ENCODE peak calls at places on chromosomes 1 and 21, in seven cellular contexts. P is BE2C, E is T-cell, F is kidney tubule cell, R is left kidney, Y is HAP-1, A is OCI-LY7. B is an unnamed sample.

GRCh38 chr1:11790880-11791715 is 14.7 kb downstream of the MTHFR start:
- DNase-seq in P (no peak), R (no peak), E (no peak), F (peak), Y (no peak), A (no peak), B (no peak)

GRCh38 chr1:44015206-44015605 is 16.1 kb downstream of the SLC6A9 start:
- DNase-seq in Y (no peak), F (no peak), P (no peak), E (no peak), R (no peak), A (no peak), B (no peak)

GRCh38 chr1:71785470-71785869 is 496.9 kb downstream of the NEGR1 start:
- DNase-seq in A (no peak), P (no peak), E (no peak), R (peak), Y (no peak), F (peak), B (peak)

GRCh38 chr21:35400233-35400939 is 351.3 kb upstream of the RUNX1 start:
- DNase-seq in E (peak), Y (peak), P (no peak), F (peak), R (peak), A (peak), B (peak)

GRCh38 chr1:72483958-72484357 is 201.6 kb upstream of the NEGR1 start:
- DNase-seq in Y (no peak), F (no peak), P (no peak), A (no peak), R (no peak), E (no peak), B (no peak)

GRCh38 chr21:41767606-41768370 is 936 bp upstream of the RIPK4 start:
- DNase-seq in F (peak), P (no peak), A (no peak), R (peak), E (no peak), Y (no peak), B (peak)

GRCh38 chr1:59967141-59967697 is 40.6 kb upstream of the CYP2J2 start:
- DNase-seq in A (no peak), E (no peak), F (peak), P (peak), Y (no peak), R (peak), B (no peak)

GRCh38 chr1:107782192-107782845 is 182.7 kb downstream of the VAV3 start:
- DNase-seq in A (peak), Y (peak), P (peak), R (peak), E (no peak), F (peak), B (peak)

GRCh38 chr1:12113433-12114339 is 50.6 kb downstream of the TNFRSF8 start:
- DNase-seq in E (no peak), Y (no peak), F (no peak), R (no peak), A (no peak), P (no peak), B (no peak)

GRCh38 chr1:112110031-112110430 is 120.6 kb upstream of the KCND3 start:
- DNase-seq in P (no peak), R (no peak), A (no peak), E (no peak), F (peak), Y (no peak), B (no peak)

GRCh38 chr21:44931137-44931500 is 8.7 kb upstream of the SLX9 start:
- DNase-seq in P (no peak), R (peak), F (no peak), Y (no peak), E (no peak), A (peak), B (no peak)

GRCh38 chr1:43834280-43835140 is 99.1 kb upstream of the ARTN start:
- DNase-seq in F (no peak), R (no peak), A (peak), Y (no peak), E (no peak), P (peak), B (no peak)

GRCh38 chr1:109985251-109986053 is 887 bp downstream of the AHCYL1 start:
- DNase-seq in P (no peak), R (peak), A (no peak), Y (no peak), F (no peak), E (no peak), B (no peak)

GRCh38 chr1:67850151-67850551 is 16.9 kb upstream of the GNG12 start:
- DNase-seq in A (peak), Y (peak), P (no peak), E (no peak), F (peak), R (peak), B (peak)

GRCh38 chr1:227883073-227883520 is 64.6 kb downstream of the WNT9A start:
- DNase-seq in P (peak), E (no peak), F (no peak), R (no peak), Y (no peak), A (no peak), B (no peak)

GRCh38 chr1:103101399-103101798 is 6.9 kb downstream of the COL11A1 start:
- DNase-seq in P (no peak), Y (no peak), E (no peak), A (no peak), F (no peak), R (no peak), B (no peak)

GRCh38 chr1:204417231-204417997 is 5.8 kb upstream of the PPP1R15B start:
- DNase-seq in Y (no peak), E (no peak), A (no peak), P (peak), R (peak), F (peak), B (peak)

GRCh38 chr1:158039380-158039779 is 45.9 kb downstream of the KIRREL1 start:
- DNase-seq in E (no peak), F (no peak), A (no peak), R (no peak), Y (no peak), P (no peak), B (no peak)

GRCh38 chr21:44093761-44094160 is 13.4 kb upstream of the PWP2 start:
- DNase-seq in P (no peak), Y (no peak), R (no peak), F (no peak), E (no peak), A (no peak), B (no peak)

GRCh38 chr1:168504064-168504837 is 39.5 kb downstream of the XCL2 start:
- DNase-seq in E (no peak), A (no peak), R (no peak), P (no peak), F (peak), Y (no peak), B (no peak)

GRCh38 chr1:62337785-62338631 is 18.8 kb upstream of the KANK4 start:
- DNase-seq in A (no peak), P (no peak), Y (peak), R (peak), F (no peak), E (no peak), B (no peak)

GRCh38 chr1:35324486-35324885 is 56.0 kb downstream of the ZMYM4 start:
- DNase-seq in Y (no peak), F (peak), A (no peak), R (no peak), E (no peak), P (no peak), B (peak)

GRCh38 chr1:182069028-182069466 is 7.5 kb upstream of the ZNF648 start:
- DNase-seq in F (peak), E (peak), R (peak), A (peak), Y (peak), P (peak), B (peak)

GRCh38 chr1:37814257-37814656 is 6.2 kb upstream of the YRDC start:
- DNase-seq in P (no peak), E (no peak), Y (no peak), R (no peak), A (no peak), F (no peak), B (no peak)

GRCh38 chr1:59155326-59155725 is 141.6 kb upstream of the FGGY start:
- DNase-seq in R (no peak), A (no peak), F (no peak), Y (no peak), P (no peak), E (no peak), B (no peak)

GRCh38 chr1:23980725-23981063 is 567 bp upstream of the SRSF10 start:
- DNase-seq in E (peak), R (peak), F (peak), P (peak), Y (peak), A (peak), B (peak)

GRCh38 chr1:201149400-201149799 is 4.9 kb downstream of the TMEM9 start:
- DNase-seq in F (peak), R (peak), E (no peak), A (peak), P (peak), Y (peak), B (peak)

GRCh38 chr1:37763791-37764741 is 854 bp downstream of the EPHA10 start:
- DNase-seq in A (peak), F (peak), P (peak), E (no peak), Y (peak), R (peak), B (peak)

B was measured in ACHN.